ENCODE peak calls at places on chromosomes 3 and 15, in seven cellular contexts. S, O, H, V, J, E and T are unnamed samples.

GRCh38 chr3:4421121-4421520 is 45.9 kb downstream of the SUMF1 start:
- DNase-seq in J (no peak), V (no peak), O (no peak), S (no peak), E (no peak), H (no peak), T (no peak)

GRCh38 chr15:88630798-88631463 is 7.9 kb upstream of the ISG20 start:
- DNase-seq in V (no peak), S (no peak), O (no peak), E (no peak), J (no peak), H (no peak), T (no peak)

GRCh38 chr3:169813757-169814517 is 1.2 kb upstream of the LRRC34 start:
- DNase-seq in J (peak), V (no peak), E (peak), S (no peak), O (no peak), H (peak), T (no peak)

GRCh38 chr3:11604139-11604895 is 39.4 kb downstream of the VGLL4 start:
- DNase-seq in V (no peak), E (no peak), S (peak), O (no peak), H (no peak), J (no peak), T (no peak)

GRCh38 chr3:23206371-23206770 is 3.2 kb downstream of the UBE2E2 start:
- DNase-seq in H (peak), S (no peak), V (no peak), E (no peak), O (no peak), J (no peak), T (no peak)

GRCh38 chr3:51975857-51976549 is 1.1 kb downstream of the ABHD14A start:
- DNase-seq in O (no peak), S (peak), J (peak), H (no peak), V (no peak), E (no peak), T (peak)

GRCh38 chr15:38041576-38041975 is 107.1 kb downstream of the TMCO5A start:
- DNase-seq in O (peak), E (no peak), S (no peak), J (no peak), V (no peak), H (no peak), T (no peak)

GRCh38 chr3:157572559-157573270 is 69.5 kb upstream of the VEPH1 start:
- DNase-seq in J (peak), E (no peak), O (no peak), S (peak), V (peak), H (peak), T (no peak)

GRCh38 chr15:85417276-85417675 is 36.9 kb downstream of the AKAP13 start:
- DNase-seq in V (no peak), H (no peak), O (no peak), S (no peak), E (no peak), J (no peak), T (no peak)

GRCh38 chr15:41013698-41014414 is 60.6 kb downstream of the CHAC1 start:
- DNase-seq in V (no peak), H (no peak), O (no peak), E (no peak), S (no peak), J (no peak), T (no peak)

GRCh38 chr3:63731866-63732265 is 79.4 kb downstream of the SNTN start:
- DNase-seq in H (no peak), E (no peak), J (no peak), O (no peak), V (no peak), S (no peak), T (no peak)

GRCh38 chr3:27085849-27086248 is 283.3 kb downstream of the NEK10 start:
- DNase-seq in J (no peak), S (no peak), E (no peak), H (no peak), V (no peak), O (no peak), T (no peak)

GRCh38 chr3:127997961-127998360 is 54.3 kb upstream of the SEC61A1 start:
- DNase-seq in S (no peak), V (no peak), J (no peak), H (no peak), E (no peak), O (no peak), T (no peak)

GRCh38 chr3:113117511-113118302 is 93.7 kb upstream of the BOC start:
- DNase-seq in J (no peak), S (no peak), V (no peak), H (no peak), E (no peak), O (no peak), T (no peak)

GRCh38 chr3:170356596-170357175 is 829 bp upstream of the SKIL start:
- DNase-seq in J (peak), H (no peak), O (no peak), E (peak), V (peak), S (no peak), T (peak)

GRCh38 chr3:40323946-40324345 is 14.4 kb downstream of the EIF1B start:
- DNase-seq in V (no peak), H (no peak), J (no peak), E (no peak), S (no peak), O (no peak), T (no peak)
- H3K4me3 ChIP-seq in V (no peak), H (no peak), J (no peak), E (no peak), S (no peak), O (no peak), T (no peak)

DNA sequence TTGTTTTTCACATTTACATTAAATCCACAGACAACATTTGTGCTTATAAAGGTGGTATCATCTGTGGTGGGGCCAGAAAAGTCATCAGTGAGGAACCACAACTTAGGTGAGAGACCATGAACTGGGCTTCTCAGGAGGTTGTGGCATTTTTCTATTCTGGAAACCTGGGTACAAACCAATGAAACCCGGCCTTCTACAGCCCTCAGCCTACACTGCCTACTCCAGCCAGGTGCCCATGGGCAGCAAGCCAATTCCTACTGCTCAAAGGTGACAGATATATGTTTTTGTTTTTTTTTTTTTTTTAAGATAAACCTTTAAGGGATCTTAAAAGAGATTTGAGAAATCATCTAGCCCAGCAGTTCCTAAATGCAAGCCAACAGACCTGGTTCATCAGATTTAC is 20.3 kb downstream of the SPG21 start:
- DNase-seq in S (no peak), E (no peak), O (no peak), H (no peak), J (no peak), V (no peak), T (no peak)
- H3K4me3 ChIP-seq in S (no peak), E (no peak), O (no peak), H (no peak), J (no peak), V (no peak), T (no peak)

GRCh38 chr3:166283856-166284255 is 446.6 kb upstream of the BCHE start:
- DNase-seq in H (no peak), V (no peak), S (no peak), E (no peak), J (no peak), O (no peak), T (no peak)
- H3K4me3 ChIP-seq in H (no peak), V (no peak), S (no peak), E (no peak), J (no peak), O (no peak), T (peak)

DNA sequence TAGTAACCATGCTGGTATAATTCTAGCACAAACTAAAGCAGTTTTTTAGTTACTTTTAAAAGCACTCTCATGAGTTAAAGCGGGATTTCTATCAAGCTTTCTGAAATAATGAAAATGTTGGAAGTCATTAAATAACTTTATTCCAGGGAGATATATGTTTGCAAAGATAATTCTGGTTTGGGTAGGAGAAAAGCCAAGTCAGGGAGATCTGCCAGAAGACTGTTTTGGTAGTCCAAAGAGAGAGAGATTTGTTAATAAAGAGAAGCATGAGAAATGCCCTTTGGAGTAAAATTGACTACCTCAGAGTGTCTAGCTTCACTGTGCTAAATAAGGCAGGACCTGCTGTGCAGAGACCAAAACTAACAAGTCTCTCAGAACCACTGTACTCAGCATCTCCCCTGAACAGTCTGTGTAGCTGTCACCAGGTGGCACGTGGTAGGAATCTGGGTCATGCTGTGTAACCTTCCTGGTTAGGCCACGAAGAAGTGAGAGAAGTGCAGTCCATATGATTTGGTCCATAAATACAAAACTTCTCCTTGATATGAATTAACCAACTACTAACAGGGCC is 31.6 kb upstream of the SLC35G2 start:
- DNase-seq in H (peak), E (no peak), S (peak), O (no peak), J (no peak), V (no peak), T (no peak)
- H3K4me3 ChIP-seq in H (no peak), E (no peak), S (peak), O (no peak), J (no peak), V (no peak), T (peak)

GRCh38 chr3:101935081-101935480 is 85.8 kb downstream of the NFKBIZ start:
- DNase-seq in V (no peak), J (no peak), E (no peak), O (no peak), H (no peak), S (no peak), T (no peak)
- H3K4me3 ChIP-seq in V (no peak), J (no peak), E (no peak), O (no peak), H (no peak), S (no peak), T (no peak)

DNA sequence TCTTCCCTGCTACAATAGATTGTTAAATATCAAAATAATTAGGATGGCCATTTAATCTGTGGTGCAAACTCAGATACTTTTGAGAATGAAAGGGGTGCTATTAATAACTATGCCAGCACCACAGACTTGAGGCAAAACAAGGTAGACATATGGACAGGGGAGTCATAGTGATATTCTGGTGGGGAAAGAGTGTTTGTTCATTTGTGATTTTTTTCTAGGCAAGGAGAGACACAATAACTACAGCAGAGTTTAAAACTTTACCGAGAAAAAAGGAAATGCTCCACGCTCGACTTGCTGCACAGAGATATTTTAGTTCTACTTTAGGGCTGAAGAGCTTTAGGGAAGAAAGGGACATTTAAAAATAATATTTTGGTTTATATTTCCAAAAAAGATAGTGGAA is 611.2 kb upstream of the GRM7 start:
- DNase-seq in S (no peak), O (no peak), V (no peak), H (no peak), J (no peak), E (no peak), T (no peak)
- H3K4me3 ChIP-seq in S (no peak), O (no peak), V (no peak), H (no peak), J (no peak), E (no peak), T (no peak)

GRCh38 chr3:186096295-186096694 is 12.6 kb downstream of the ETV5 start:
- DNase-seq in H (no peak), S (no peak), O (no peak), V (no peak), E (no peak), J (no peak), T (no peak)

GRCh38 chr3:186098740-186099139 is 10.1 kb downstream of the ETV5 start:
- DNase-seq in S (no peak), V (no peak), H (no peak), J (no peak), E (no peak), O (no peak), T (no peak)

GRCh38 chr3:186097317-186097662 is 11.6 kb downstream of the ETV5 start:
- DNase-seq in H (no peak), J (no peak), E (no peak), V (no peak), S (no peak), O (no peak), T (no peak)

GRCh38 chr3:186099178-186099577 is 9.7 kb downstream of the ETV5 start:
- DNase-seq in J (no peak), H (no peak), O (peak), E (no peak), S (peak), V (no peak), T (no peak)

GRCh38 chr3:186097663-186098451 is 11.0 kb downstream of the ETV5 start:
- DNase-seq in E (no peak), V (peak), S (peak), H (no peak), J (peak), O (peak), T (no peak)
- H3K4me3 ChIP-seq in E (no peak), V (no peak), S (peak), H (no peak), J (peak), O (peak), T (peak)

DNA sequence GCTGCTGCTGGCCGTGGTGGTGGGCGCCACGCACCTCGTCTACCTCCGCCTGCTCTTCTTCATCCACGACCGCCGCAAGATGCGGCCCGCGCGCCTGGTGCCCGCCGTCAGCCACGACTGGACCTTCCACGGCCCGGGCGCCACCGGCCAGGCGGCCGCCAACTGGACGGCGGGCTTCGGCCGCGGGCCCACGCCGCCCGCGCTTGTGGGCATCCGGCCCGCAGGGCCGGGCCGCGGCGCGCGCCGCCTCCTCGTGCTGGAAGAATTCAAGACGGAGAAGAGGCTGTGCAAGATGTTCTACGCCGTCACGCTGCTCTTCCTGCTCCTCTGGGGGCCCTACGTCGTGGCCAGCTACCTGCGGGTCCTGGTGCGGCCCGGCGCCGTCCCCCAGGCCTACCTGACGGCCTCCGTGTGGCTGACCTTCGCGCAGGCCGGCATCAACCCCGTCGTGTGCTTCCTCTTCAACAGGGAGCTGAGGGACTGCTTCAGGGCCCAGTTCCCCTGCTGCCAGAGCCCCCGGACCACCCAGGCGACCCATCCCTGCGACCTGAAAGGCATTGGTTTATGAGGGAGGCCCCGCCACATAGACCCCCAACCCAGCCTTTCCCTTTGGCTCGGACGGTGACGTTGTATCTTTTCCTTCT is 1.1 kb downstream of the GPR27 start:
- DNase-seq in E (no peak), S (no peak), O (no peak), H (no peak), V (no peak), J (peak), T (no peak)
- H3K4me3 ChIP-seq in E (no peak), S (no peak), O (no peak), H (no peak), V (peak), J (peak), T (peak)

GRCh38 chr3:197088370-197088769 is 58.8 kb upstream of the MELTF start:
- DNase-seq in V (no peak), H (no peak), E (no peak), J (no peak), O (no peak), S (no peak), T (no peak)
- H3K4me3 ChIP-seq in V (no peak), H (no peak), E (no peak), J (no peak), O (no peak), S (no peak), T (no peak)